ENCODE peak calls at places on chromosomes 16 and 17, in ten cellular contexts. F is IMR-90; J is neural progenitor cell; N is left ventricle myocardium inferior; Q is Peyer's patch; C is CD4-positive, alpha-beta T cell; A is lung; O is uterus; P is foreskin keratinocyte; L is A549. X is an unnamed sample.

GRCh38 chr17:44828919-44829557 is 1.0 kb downstream of the GJC1 start:
- DNase-seq in N (no peak), C (no peak), P (peak; percentile 50), A (no peak), F (no peak), J (no peak), Q (no peak), L (peak; percentile 38), O (no peak), X (no peak)

GRCh38 chr16:3087243-3087791 is 11.8 kb downstream of the ZSCAN10 start:
- DNase-seq in O (peak; percentile 41), Q (no peak), C (no peak), P (no peak), F (no peak), A (no peak), L (peak; percentile 26), N (peak; percentile 46), J (peak; percentile 57), X (no peak)

GRCh38 chr16:54287018-54287757 is 601 bp upstream of the IRX3 start:
- DNase-seq in Q (no peak), L (no peak), F (no peak), N (peak; percentile 35), P (peak; percentile 55), A (no peak), J (no peak), O (no peak), C (no peak), X (no peak)

GRCh38 chr16:87608400-87608985 is 6.2 kb downstream of the JPH3 start:
- DNase-seq in O (no peak), P (no peak), J (peak; percentile 87), C (peak; percentile 20), A (no peak), L (peak; percentile 53), F (peak; percentile 52), N (peak; percentile 57), Q (no peak), X (no peak)

GRCh38 chr17:16288860-16289571 is 64.3 kb downstream of the CENPV start:
- DNase-seq in A (no peak), L (peak; percentile 57), Q (no peak), N (no peak), J (no peak), O (no peak), P (no peak), C (no peak), F (peak; percentile 53), X (no peak)

GRCh38 chr17:32349503-32349853 is 479 bp upstream of the ZNF207 start:
- DNase-seq in P (no peak), C (no peak), N (no peak), O (no peak), Q (no peak), F (no peak), A (no peak), J (peak; percentile 21), L (peak; percentile 16), X (no peak)

GRCh38 chr16:89422905-89423630 is 67.3 kb downstream of the ANKRD11 start:
- DNase-seq in J (no peak), N (no peak), O (no peak), L (no peak), P (no peak), F (peak; percentile 79), Q (no peak), A (no peak), C (no peak), X (no peak)

GRCh38 chr17:6753006-6753445 is 2.8 kb upstream of the XAF1 start:
- DNase-seq in J (peak; percentile 57), Q (no peak), P (peak; percentile 28), L (no peak), A (peak; percentile 41), N (peak; percentile 66), C (no peak), O (peak; percentile 70), F (peak; percentile 77), X (peak; percentile 69)

DNA sequence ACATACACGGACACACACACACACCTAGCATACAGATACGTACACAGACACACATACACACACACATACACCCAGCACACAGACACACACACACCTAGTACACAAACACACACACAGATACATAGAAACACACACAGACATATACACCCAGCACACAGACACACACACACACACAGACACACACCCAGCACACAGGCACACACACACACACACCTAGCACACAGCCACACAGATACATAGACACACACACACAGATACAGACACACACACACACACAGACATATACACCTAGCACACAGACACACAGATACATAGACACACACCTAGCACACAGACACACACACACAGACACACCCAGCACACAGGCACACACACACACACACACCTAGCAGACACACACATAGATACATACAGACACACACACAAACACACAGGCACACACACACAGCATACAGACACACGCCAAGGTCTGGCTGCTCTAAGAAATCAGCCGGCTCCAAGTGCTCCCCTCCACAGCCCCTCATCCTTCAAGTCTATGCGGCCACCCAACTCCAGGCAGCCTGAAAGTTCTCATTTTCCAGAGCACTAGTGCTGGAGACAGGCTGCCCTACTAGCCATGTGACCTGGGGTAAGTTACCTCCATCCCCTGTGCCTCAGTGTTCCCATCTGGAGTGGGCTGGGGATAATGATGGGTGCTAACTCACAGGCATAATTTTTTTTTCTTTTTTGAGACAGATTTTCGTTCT is 13.2 kb downstream of the NR1D1 start:
- DNase-seq in C (no peak), L (no peak), Q (no peak), A (no peak), J (no peak), O (no peak), P (no peak), N (no peak), F (no peak), X (no peak)
- TF ChIP-seq CTCF in C (no peak), L (no peak), Q (no peak), A (no peak), J (no peak), O (no peak), P (no peak), N (no peak), F (no peak), X (no peak)

GRCh38 chr17:47843391-47843730 is 2.3 kb upstream of the SCRN2 start:
- DNase-seq in F (no peak), Q (no peak), P (no peak), J (no peak), C (no peak), L (no peak), O (no peak), A (no peak), N (no peak), X (no peak)
- H3K27ac ChIP-seq in F (no peak overlapping the region), Q (no peak overlapping the region), P (no peak overlapping the region), J (no peak overlapping the region), C (no peak overlapping the region), L (no peak overlapping the region), O (no peak overlapping the region), A (no peak overlapping the region), N (no peak overlapping the region), X (no peak overlapping the region)

GRCh38 chr17:68346448-68346847 is 55.2 kb downstream of the ARSG start:
- DNase-seq in F (no peak), L (no peak), C (peak; percentile 46), N (peak; percentile 21), Q (no peak), A (peak; percentile 51), P (no peak), O (no peak), J (peak; percentile 60), X (no peak)

GRCh38 chr17:68344701-68345136 is 53.4 kb downstream of the ARSG start:
- DNase-seq in L (no peak), F (no peak), P (no peak), N (no peak), C (peak; percentile 47), A (no peak), J (peak; percentile 69), O (no peak), Q (no peak), X (no peak)

GRCh38 chr17:68341482-68341881 is 50.2 kb downstream of the ARSG start:
- DNase-seq in C (no peak), F (no peak), N (no peak), Q (no peak), A (no peak), P (no peak), L (no peak), O (no peak), J (peak; percentile 33), X (no peak)

GRCh38 chr17:68347380-68347779 is 56.1 kb downstream of the ARSG start:
- DNase-seq in P (no peak), Q (no peak), J (no peak), C (no peak), A (no peak), F (no peak), O (no peak), L (no peak), N (no peak), X (no peak)

DNA sequence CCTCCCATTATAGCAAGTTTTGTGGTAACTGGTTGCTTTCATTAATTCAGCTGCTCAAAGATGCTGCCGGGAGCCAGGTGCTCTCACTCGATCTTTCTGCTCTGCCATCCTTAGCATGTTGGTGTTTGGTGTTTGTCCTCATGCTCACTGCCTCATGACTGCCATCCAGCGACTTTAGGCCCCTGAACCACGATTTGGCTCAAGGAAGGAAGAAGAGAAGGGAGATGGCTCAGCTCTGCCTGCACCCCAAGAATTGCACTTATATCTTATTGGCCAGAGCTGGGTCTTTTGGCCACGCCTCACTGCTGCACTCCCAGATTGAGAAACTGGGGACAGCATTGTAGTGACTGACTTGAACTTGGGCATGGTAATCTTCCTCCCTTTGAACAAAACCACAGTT is 52.7 kb downstream of the ARSG start:
- DNase-seq in L (peak; percentile 12), C (no peak), J (no peak), Q (no peak), A (no peak), O (no peak), N (no peak), F (no peak), P (no peak), X (no peak)
- TF ChIP-seq CTCF in L (no peak), C (no peak), J (no peak), Q (no peak), A (no peak), O (no peak), N (no peak), F (no peak), P (no peak), X (no peak)

GRCh38 chr17:40900819-40901356 is 15.8 kb upstream of the KRT20 start:
- DNase-seq in O (no peak), N (no peak), Q (no peak), J (no peak), P (no peak), F (no peak), L (no peak), C (no peak), A (no peak), X (no peak)

GRCh38 chr17:40906613-40907012 is 21.6 kb upstream of the KRT20 start:
- DNase-seq in N (no peak), Q (no peak), O (no peak), A (no peak), P (no peak), L (no peak), J (no peak), C (no peak), F (no peak), X (no peak)

GRCh38 chr17:40905370-40905769 is 20.3 kb upstream of the KRT20 start:
- DNase-seq in Q (no peak), O (no peak), C (no peak), L (no peak), F (no peak), A (no peak), N (no peak), P (no peak), J (no peak), X (no peak)

GRCh38 chr17:40901981-40902862 is 17.2 kb upstream of the KRT20 start:
- DNase-seq in Q (peak; percentile 61), O (no peak), J (no peak), A (no peak), P (peak; percentile 89), F (peak; percentile 71), L (peak; percentile 95), C (no peak), N (no peak), X (no peak)

DNA sequence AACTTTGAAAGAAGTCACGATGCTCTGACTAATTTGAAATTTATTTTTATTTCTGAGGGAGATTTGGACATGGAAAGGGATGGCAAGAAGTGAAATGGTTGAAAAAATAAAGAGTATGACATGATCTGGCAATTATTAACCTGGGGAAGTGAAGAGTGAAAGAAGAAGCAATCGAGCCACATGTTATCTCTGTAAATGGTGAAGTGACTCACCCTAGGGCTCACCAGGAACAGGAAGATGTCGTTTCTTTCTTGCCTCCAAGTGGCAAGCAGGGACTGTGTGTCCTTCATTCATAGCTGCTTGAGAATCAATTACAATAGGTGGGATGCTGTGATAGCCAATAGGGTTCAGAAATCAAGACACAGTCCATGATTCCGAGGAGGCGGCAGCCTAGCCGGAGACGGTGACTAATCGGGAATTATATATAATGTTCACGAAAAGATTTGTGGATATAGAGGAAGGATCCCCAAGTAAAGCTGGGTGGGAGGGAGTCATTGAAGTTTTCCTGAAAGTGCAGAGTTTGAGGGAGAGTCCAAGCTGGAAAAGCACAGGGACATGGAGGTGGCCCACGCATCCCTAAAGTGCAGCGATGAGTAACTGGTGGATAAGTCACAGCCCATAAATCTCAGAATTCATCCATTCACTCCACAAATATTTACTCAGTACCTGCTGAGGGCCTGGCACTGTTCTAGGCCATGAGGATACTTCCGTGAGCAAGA is 18.2 kb upstream of the KRT20 start:
- DNase-seq in C (no peak), J (no peak), N (no peak), O (no peak), Q (peak; percentile 58), A (no peak), P (peak; percentile 88), L (peak; percentile 96), F (peak; percentile 70), X (no peak)
- H3K27ac ChIP-seq in C (no peak overlapping the region), J (no peak overlapping the region), N (no peak overlapping the region), O (peak overlapping the region; percentile 71), Q (peak overlapping the region; percentile 75), A (no peak overlapping the region), P (peak overlapping the region; percentile 63), L (peak overlapping the region; percentile 93), F (peak overlapping the region; percentile 63), X (no peak overlapping the region)

X was measured in right atrium auricular region.